ENCODE peak calls at places on chromosomes 16 and 17, in four cellular contexts. E, K, C and B are unnamed samples.

GRCh38 chr17:19935169-19935568 is 42.5 kb downstream of the AKAP10 start:
- DNase-seq in E (no peak), C (no peak), K (no peak), B (peak; percentile 48)

GRCh38 chr16:30003670-30004423 is 7.0 kb downstream of the DOC2A start:
- DNase-seq in E (no peak), K (no peak), C (no peak), B (no peak)

GRCh38 chr17:31693433-31694210 is 165.4 kb downstream of the COPRS start:
- DNase-seq in C (no peak), K (no peak), E (no peak), B (no peak)

GRCh38 chr17:2749058-2749783 is at the start of gene CCDC92B:
- DNase-seq in K (no peak), C (no peak), E (no peak), B (no peak)

GRCh38 chr17:39543176-39543575 is 64.5 kb downstream of the NEUROD2 start:
- DNase-seq in K (no peak), C (no peak), E (no peak), B (no peak)

GRCh38 chr17:81348097-81349055 is 46.9 kb upstream of the BAHCC1 start:
- DNase-seq in C (no peak), E (no peak), K (no peak), B (no peak)

GRCh38 chr16:3112058-3112880 is at the start of gene ZNF205:
- DNase-seq in C (no peak), K (peak; percentile 92), E (no peak), B (peak; percentile 74)

GRCh38 chr17:8326591-8327583 is 12.8 kb upstream of the ODF4 start:
- DNase-seq in E (peak; percentile 31), C (no peak), K (no peak), B (peak; percentile 32)

GRCh38 chr17:9473716-9474115 is 101.9 kb downstream of the STX8 start:
- DNase-seq in C (no peak), K (no peak), E (no peak), B (peak; percentile 94)

GRCh38 chr16:71472041-71472440 is 10.0 kb upstream of the ZNF23 start:
- DNase-seq in E (no peak), K (no peak), C (no peak), B (no peak)

GRCh38 chr16:22681551-22681880 is 132.4 kb upstream of the HS3ST2 start:
- DNase-seq in E (no peak), K (no peak), C (no peak), B (no peak)

GRCh38 chr16:61730997-61731396 is 305.2 kb downstream of the CDH8 start:
- DNase-seq in C (no peak), K (no peak), E (no peak), B (no peak)

GRCh38 chr16:1706386-1707192 is 594 bp downstream of the MAPK8IP3 start:
- DNase-seq in K (no peak), C (no peak), E (no peak), B (peak; percentile 32)

GRCh38 chr17:45225964-45226530 is 4.4 kb downstream of the FMNL1 start:
- DNase-seq in K (no peak), E (peak; percentile 98), C (no peak), B (peak; percentile 13)